ENCODE peak calls at places on chromosomes 1 and 21, in ten cellular contexts. F is NCI-H524; Y is HTR-8/SVneo; D is transverse colon; N is GM12864; E is esophagus squamous epithelium; P is AG10803; Q is Karpas-422; W is effector memory CD8-positive, alpha-beta T cell; Z is HL-60. I is an unnamed sample.

GRCh38 chr1:215958836-215959235 is 391.7 kb downstream of the KCTD3 start:
- DNase-seq in N (no peak), Z (no peak), P (peak), D (no peak), F (no peak), Y (no peak), Q (no peak), W (no peak), E (no peak), I (no peak)

GRCh38 chr1:116515702-116516101 is 55.1 kb downstream of the CD58 start:
- DNase-seq in E (no peak), W (peak), D (no peak), N (no peak), P (no peak), Y (no peak), Z (no peak), F (no peak), Q (no peak), I (no peak)

GRCh38 chr21:39263372-39263771 is 50.1 kb downstream of the BRWD1 start:
- DNase-seq in D (no peak), E (no peak), N (no peak), Z (no peak), Y (no peak), Q (no peak), F (no peak), W (no peak), P (peak), I (no peak)

GRCh38 chr1:92211166-92211565 is 6.5 kb upstream of the C1orf146 start:
- DNase-seq in Q (no peak), D (no peak), E (no peak), W (no peak), N (no peak), P (peak), Z (no peak), Y (no peak), F (no peak), I (no peak)

GRCh38 chr1:233905416-233906051 is 1.1 kb downstream of the SLC35F3 start:
- DNase-seq in P (no peak), D (no peak), Q (no peak), F (peak), Z (no peak), E (no peak), N (no peak), W (no peak), Y (no peak), I (no peak)

GRCh38 chr1:13781907-13782633 is 82.1 kb downstream of the PRDM2 start:
- DNase-seq in N (no peak), F (no peak), W (no peak), D (no peak), Q (no peak), E (no peak), Z (no peak), P (peak), Y (no peak), I (no peak)

GRCh38 chr1:227265891-227266290 is 52.4 kb downstream of the CDC42BPA start:
- DNase-seq in E (no peak), N (no peak), Q (no peak), D (no peak), Z (no peak), P (no peak), Y (no peak), W (no peak), F (no peak), I (no peak)

GRCh38 chr1:221272940-221273339 is 393.7 kb downstream of the HLX start:
- DNase-seq in F (peak), P (no peak), E (no peak), Z (no peak), Y (peak), Q (peak), W (no peak), D (no peak), N (no peak), I (no peak)

GRCh38 chr1:218304281-218305039 is 19.4 kb downstream of the RRP15 start:
- DNase-seq in E (no peak), Q (no peak), Y (peak), F (peak), N (no peak), P (no peak), Z (no peak), W (no peak), D (no peak), I (no peak)

GRCh38 chr1:10472220-10473144 is at the start of gene DFFA:
- DNase-seq in P (peak), Y (peak), Z (peak), N (peak), Q (peak), E (peak), D (peak), F (peak), W (peak), I (peak)

GRCh38 chr1:232172556-232172955 is 457.4 kb downstream of the SIPA1L2 start:
- DNase-seq in Y (no peak), F (no peak), E (no peak), D (no peak), Z (no peak), Q (no peak), N (no peak), W (no peak), P (no peak), I (no peak)

GRCh38 chr1:67832737-67833594 is at the start of gene GNG12:
- DNase-seq in Y (peak), D (peak), E (no peak), Z (no peak), W (no peak), F (peak), N (no peak), Q (no peak), P (peak), I (no peak)

GRCh38 chr1:241615043-241615974 is 24.9 kb downstream of the CHML start:
- DNase-seq in P (no peak), D (peak), W (no peak), E (no peak), Q (no peak), N (no peak), Y (no peak), F (no peak), Z (no peak), I (no peak)

GRCh38 chr1:80582980-80583379 is 1217.8 kb upstream of the ADGRL2 start:
- DNase-seq in Y (no peak), E (no peak), N (no peak), Q (no peak), P (peak), W (no peak), D (no peak), F (no peak), Z (no peak), I (no peak)

GRCh38 chr1:28190996-28191645 is 14.6 kb upstream of the PTAFR start:
- DNase-seq in F (no peak), W (no peak), Q (no peak), E (no peak), Z (no peak), D (no peak), N (no peak), P (no peak), Y (no peak), I (no peak)

GRCh38 chr1:178634445-178634844 is 90.6 kb upstream of the RALGPS2 start:
- DNase-seq in Q (no peak), P (peak), E (no peak), Y (peak), Z (no peak), F (no peak), N (no peak), D (no peak), W (no peak), I (no peak)

GRCh38 chr1:170700842-170701305 is 36.9 kb downstream of the PRRX1 start:
- DNase-seq in W (no peak), F (no peak), P (no peak), N (no peak), Q (no peak), Y (no peak), E (no peak), D (no peak), Z (no peak), I (no peak)

GRCh38 chr1:22654692-22655091 is 1.7 kb downstream of the C1QB start:
- DNase-seq in Q (no peak), F (no peak), Y (no peak), N (no peak), W (no peak), E (no peak), P (no peak), Z (no peak), D (no peak), I (no peak)

GRCh38 chr1:177209357-177209756 is 38.6 kb downstream of the BRINP2 start:
- DNase-seq in F (peak), W (no peak), Q (no peak), D (peak), Y (peak), E (peak), N (no peak), P (peak), Z (no peak), I (no peak)

GRCh38 chr1:204410764-204411450 is 710 bp downstream of the PPP1R15B start:
- DNase-seq in P (peak), Y (peak), F (peak), N (no peak), Z (no peak), D (peak), Q (peak), W (no peak), E (no peak), I (peak)

GRCh38 chr1:72837781-72838180 is 555.4 kb upstream of the NEGR1 start:
- DNase-seq in D (no peak), Y (no peak), Z (no peak), P (no peak), F (no peak), W (no peak), N (no peak), Q (no peak), E (no peak), I (no peak)

GRCh38 chr21:45873418-45873817 is 108.2 kb upstream of the COL6A1 start:
- DNase-seq in F (no peak), Z (no peak), P (no peak), N (no peak), W (no peak), E (no peak), Q (no peak), D (no peak), Y (no peak), I (no peak)

GRCh38 chr1:161730050-161730564 is 8.8 kb downstream of the FCRLB start:
- DNase-seq in P (peak), E (no peak), N (no peak), Y (no peak), W (no peak), Z (no peak), Q (peak), D (no peak), F (no peak), I (no peak)

GRCh38 chr1:198492872-198493271 is 47.6 kb downstream of the ATP6V1G3 start:
- DNase-seq in D (no peak), F (no peak), Y (peak), N (no peak), E (no peak), Q (no peak), P (peak), W (no peak), Z (no peak), I (no peak)

GRCh38 chr1:227540170-227541098 is 22.9 kb upstream of the ZNF678 start:
- DNase-seq in D (no peak), N (no peak), Z (no peak), E (no peak), Y (no peak), Q (no peak), W (no peak), F (no peak), P (no peak), I (no peak)

GRCh38 chr1:93774707-93775106 is 93.1 kb upstream of the BCAR3 start:
- DNase-seq in W (no peak), P (peak), Z (no peak), N (no peak), D (no peak), E (no peak), Q (no peak), F (no peak), Y (no peak), I (no peak)

GRCh38 chr21:34018185-34018584 is 55.2 kb upstream of the MRPS6 start:
- DNase-seq in W (no peak), Z (no peak), D (no peak), Q (peak), F (no peak), E (no peak), P (no peak), N (no peak), Y (no peak), I (no peak)

GRCh38 chr1:110136911-110137310 is 13.4 kb upstream of the SLC6A17 start:
- DNase-seq in E (no peak), N (no peak), W (no peak), D (no peak), Z (no peak), F (peak), P (no peak), Q (peak), Y (no peak), I (no peak)